ENCODE peak calls at places on chromosomes 1 and 21, in four cellular contexts. B is T-helper 9 cell, Y is upper lobe of right lung, E is mucosa of descending colon. X is an unnamed sample.
A peak's percentile ranks its signal among the peaks of the same experiment; 100 is the strongest.

GRCh38 chr1:199279872-199280649 is 641.2 kb downstream of the PTPRC start:
- DNase-seq in B (no peak), Y (no peak), E (no peak), X (no peak)

GRCh38 chr1:154999651-155000474 is 2.7 kb upstream of the ZBTB7B start:
- DNase-seq in B (peak; percentile 43), Y (peak; percentile 75), E (peak; percentile 78), X (no peak)

GRCh38 chr1:96418969-96419368 is 302.6 kb upstream of the PTBP2 start:
- DNase-seq in B (no peak), Y (no peak), E (no peak), X (no peak)

GRCh38 chr1:176735201-176735600 is 272.2 kb downstream of the PAPPA2 start:
- DNase-seq in B (no peak), Y (no peak), E (no peak), X (no peak)

GRCh38 chr1:97806996-97807395 is 113.8 kb downstream of the DPYD start:
- DNase-seq in B (no peak), Y (no peak), E (no peak), X (no peak)

GRCh38 chr1:101316801-101317200 is 80.0 kb downstream of the S1PR1 start:
- DNase-seq in B (no peak), Y (no peak), E (no peak), X (no peak)

GRCh38 chr1:16122361-16122881 is 33.4 kb downstream of the EPHA2 start:
- DNase-seq in B (no peak), Y (no peak), E (no peak), X (no peak)

GRCh38 chr1:1782399-1783221 is 4.3 kb upstream of the NADK start:
- DNase-seq in B (no peak), Y (peak; percentile 88), E (peak; percentile 92), X (no peak)

GRCh38 chr1:108947871-108948525 is 15.3 kb downstream of the CLCC1 start:
- DNase-seq in B (no peak), Y (no peak), E (no peak), X (no peak)

GRCh38 chr1:214685906-214686305 is 82.9 kb downstream of the CENPF start:
- DNase-seq in B (no peak), Y (no peak), E (no peak), X (no peak)

GRCh38 chr1:16420719-16421118 is 16.5 kb downstream of the SPATA21 start:
- DNase-seq in B (peak; percentile 14), Y (no peak), E (no peak), X (peak; percentile 63)

GRCh38 chr1:203076031-203076511 is 9.7 kb downstream of the MYOG start:
- DNase-seq in B (no peak), Y (no peak), E (no peak), X (no peak)

GRCh38 chr1:71956613-71957012 is 325.7 kb downstream of the NEGR1 start:
- DNase-seq in B (no peak), Y (no peak), E (no peak), X (no peak)

GRCh38 chr21:45322231-45322959 is 34.7 kb upstream of the POFUT2 start:
- DNase-seq in B (no peak), Y (peak; percentile 55), E (no peak), X (no peak)

GRCh38 chr1:10471411-10472219 is 714 bp downstream of the DFFA start:
- DNase-seq in B (no peak), Y (no peak), E (no peak), X (no peak)

GRCh38 chr1:43276673-43277072 is 6.9 kb downstream of the TMEM125 start:
- DNase-seq in B (no peak), Y (peak; percentile 23), E (peak; percentile 13), X (no peak)

GRCh38 chr1:12472798-12473551 is 145.0 kb downstream of the DHRS3 start:
- DNase-seq in B (peak; percentile 23), Y (no peak), E (peak; percentile 76), X (no peak)